ENCODE peak calls at places on chromosomes 5 and 9, in eight cellular contexts. I is GM20000, H is astrocyte of the spinal cord, U is thoracic aorta, F is neural crest cell, B is SK-N-SH, T is uterus, G is AG10803. E is an unnamed sample.

GRCh38 chr5:144487207-144487606 is 316.5 kb downstream of the KCTD16 start:
- DNase-seq in I (no peak), H (no peak), U (no peak), F (no peak), B (no peak), T (no peak), G (no peak), E (no peak)

GRCh38 chr9:70142101-70142500 is 98.5 kb downstream of the MAMDC2 start:
- DNase-seq in I (no peak), H (no peak), U (no peak), F (no peak), B (no peak), T (no peak), G (no peak), E (no peak)

GRCh38 chr9:132160802-132161742 is 786 bp upstream of the NTNG2 start:
- DNase-seq in I (peak; percentile 71), H (peak; percentile 59), U (no peak), F (no peak), B (peak; percentile 84), T (no peak), G (peak; percentile 68), E (peak; percentile 16)

GRCh38 chr5:96248152-96248551 is 184.9 kb downstream of the PCSK1 start:
- DNase-seq in I (no peak), H (no peak), U (no peak), F (no peak), B (no peak), T (no peak), G (no peak), E (no peak)

GRCh38 chr9:36173861-36174260 is 4.7 kb downstream of the CCIN start:
- DNase-seq in I (no peak), H (no peak), U (no peak), F (no peak), B (no peak), T (no peak), G (no peak), E (no peak)

GRCh38 chr5:157362502-157362901 is 96.6 kb downstream of the CYFIP2 start:
- DNase-seq in I (no peak), H (no peak), U (no peak), F (no peak), B (no peak), T (no peak), G (no peak), E (no peak)

GRCh38 chr5:88607492-88607891 is 275.5 kb downstream of the MEF2C start:
- DNase-seq in I (no peak), H (no peak), U (no peak), F (no peak), B (no peak), T (no peak), G (no peak), E (no peak)

GRCh38 chr5:65307088-65307487 is 174.6 kb downstream of the ADAMTS6 start:
- DNase-seq in I (no peak), H (no peak), U (no peak), F (no peak), B (no peak), T (no peak), G (peak; percentile 9), E (no peak)

GRCh38 chr9:135463140-135463539 is 16.4 kb upstream of the PPP1R26 start:
- DNase-seq in I (no peak), H (peak; percentile 34), U (no peak), F (no peak), B (no peak), T (no peak), G (peak; percentile 18), E (no peak)

GRCh38 chr9:85858351-85858750 is 82.6 kb upstream of the NAA35 start:
- DNase-seq in I (no peak), H (no peak), U (no peak), F (no peak), B (no peak), T (no peak), G (no peak), E (no peak)

GRCh38 chr5:150211156-150212030 is 21.5 kb downstream of the SLC6A7 start:
- DNase-seq in I (no peak), H (no peak), U (no peak), F (no peak), B (no peak), T (no peak), G (no peak), E (no peak)

GRCh38 chr5:28066856-28067255 is 1028.5 kb upstream of the CDH9 start:
- DNase-seq in I (no peak), H (no peak), U (no peak), F (no peak), B (no peak), T (no peak), G (no peak), E (no peak)

GRCh38 chr9:16191691-16192402 is 639.0 kb downstream of the CCDC171 start:
- DNase-seq in I (peak; percentile 66), H (peak; percentile 94), U (peak; percentile 36), F (peak; percentile 86), B (peak; percentile 77), T (peak; percentile 86), G (peak; percentile 83), E (peak; percentile 60)

GRCh38 chr5:141430332-141431113 is at the start of gene PCDHGA12:
- DNase-seq in I (peak; percentile 89), H (peak; percentile 91), U (no peak), F (no peak), B (no peak), T (peak; percentile 41), G (peak; percentile 92), E (peak; percentile 87)

GRCh38 chr9:26261503-26262330 is 583.5 kb upstream of the TUSC1 start:
- DNase-seq in I (no peak), H (peak; percentile 77), U (no peak), F (no peak), B (no peak), T (no peak), G (peak; percentile 72), E (peak; percentile 93)

GRCh38 chr5:10233505-10233904 is 16.2 kb downstream of the ATPSCKMT start:
- DNase-seq in I (no peak), H (peak; percentile 95), U (no peak), F (peak; percentile 48), B (peak; percentile 74), T (no peak), G (peak; percentile 90), E (peak; percentile 31)
- TF ChIP-seq CTCF in I (no peak), H (peak; percentile 19), U (no peak), F (peak; percentile 54), B (peak; percentile 73), T (no peak), G (peak; percentile 45), E (peak; percentile 19)

DNA sequence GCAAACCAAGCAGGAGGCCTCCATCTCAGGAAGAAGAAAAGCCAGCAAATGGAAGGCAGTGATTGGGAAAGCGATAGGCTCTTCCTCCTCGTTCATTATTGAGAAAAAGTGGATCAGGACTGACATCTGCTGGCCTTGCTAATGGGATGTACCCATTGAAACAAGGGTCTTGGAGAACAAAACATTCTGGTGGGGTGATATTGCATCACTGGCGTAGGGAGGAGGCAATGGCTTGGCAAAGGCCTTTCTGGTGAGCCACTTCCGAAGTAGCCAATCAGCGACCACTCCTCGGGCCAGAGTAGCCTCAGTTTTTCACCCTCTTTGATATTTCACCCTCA is 86.7 kb upstream of the NFIB start:
- DNase-seq in I (no peak), H (peak; percentile 82), U (peak; percentile 21), F (no peak), B (peak; percentile 17), T (peak; percentile 61), G (peak; percentile 75), E (peak; percentile 90)
- TF ChIP-seq CTCF in I (no peak), H (peak; percentile 52), U (peak; percentile 57), F (peak; percentile 38), B (peak; percentile 52), T (peak; percentile 47), G (peak; percentile 73), E (peak; percentile 58)

DNA sequence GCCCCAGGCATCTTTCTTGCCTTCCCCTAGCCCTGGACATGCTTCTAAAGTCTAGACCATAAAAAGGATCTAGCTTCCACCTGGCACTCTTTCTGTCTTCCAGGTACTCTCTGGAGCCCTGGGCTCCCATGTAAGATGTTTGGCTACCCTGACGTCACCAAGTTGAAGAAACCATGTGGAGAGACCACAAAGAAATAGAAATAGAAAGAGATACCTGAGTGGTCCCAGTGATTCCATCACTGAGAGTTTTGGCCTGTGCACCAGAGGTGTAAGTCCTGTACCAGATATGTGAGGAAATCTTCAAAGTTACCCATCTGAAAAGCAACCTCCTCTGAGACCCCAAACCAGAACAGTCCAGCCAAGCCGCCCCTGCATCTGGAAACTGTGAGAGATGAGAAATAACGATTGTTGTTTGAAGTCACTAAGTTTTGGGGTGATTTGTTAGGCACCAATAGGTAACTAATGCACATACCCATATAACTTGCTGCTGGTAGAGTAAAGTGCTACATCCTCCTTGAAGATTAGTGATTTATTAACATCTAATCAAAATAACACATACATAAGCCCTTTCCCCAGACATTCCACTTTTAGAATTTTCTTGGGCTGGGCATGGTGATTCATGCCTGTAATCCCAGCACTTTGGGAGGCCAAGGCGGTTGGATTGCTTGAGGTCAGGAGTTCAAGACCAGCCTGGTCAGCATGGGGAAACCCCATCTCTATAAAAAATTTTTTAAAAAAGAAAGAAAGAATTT is 85.7 kb upstream of the LHFPL2 start:
- DNase-seq in I (no peak), H (no peak), U (no peak), F (no peak), B (no peak), T (no peak), G (no peak), E (no peak)
- TF ChIP-seq CTCF in I (no peak), H (no peak), U (no peak), F (no peak), B (no peak), T (no peak), G (no peak), E (no peak)

GRCh38 chr5:76403963-76404693 is 1.0 kb downstream of the IQGAP2 start:
- DNase-seq in I (peak; percentile 66), H (no peak), U (no peak), F (no peak), B (no peak), T (peak; percentile 14), G (no peak), E (no peak)
- TF ChIP-seq CTCF in I (no peak), H (no peak), U (no peak), F (no peak), B (peak; percentile 29), T (no peak), G (no peak), E (no peak)

GRCh38 chr5:16390825-16391224 is 74.8 kb downstream of the ZNF622 start:
- DNase-seq in I (no peak), H (no peak), U (no peak), F (no peak), B (no peak), T (no peak), G (no peak), E (no peak)
- TF ChIP-seq CTCF in I (no peak), H (no peak), U (no peak), F (no peak), B (no peak), T (no peak), G (no peak), E (no peak)

GRCh38 chr5:159951387-159951786 is 35.1 kb downstream of the ADRA1B start:
- DNase-seq in I (no peak), H (peak; percentile 23), U (no peak), F (no peak), B (peak; percentile 36), T (no peak), G (no peak), E (no peak)
- TF ChIP-seq CTCF in I (no peak), H (peak; percentile 59), U (no peak), F (peak; percentile 48), B (peak; percentile 69), T (no peak), G (no peak), E (no peak)